ENCODE peak calls at places on chromosomes 3 and 15, in nine cellular contexts. S, O, Z, G, P, H, X, E and N are unnamed samples.

GRCh38 chr3:185330644-185331043 is 32.3 kb upstream of the MAP3K13 start:
- DNase-seq in O (no peak), S (no peak), Z (no peak), P (no peak), X (no peak), E (peak; percentile 78), G (no peak), H (no peak), N (no peak)

GRCh38 chr3:99925584-99925983 is 107.9 kb downstream of the CMSS1 start:
- DNase-seq in S (peak; percentile 44), Z (no peak), E (peak; percentile 21), H (no peak), O (no peak), P (no peak), G (peak; percentile 86), X (no peak), N (no peak)

GRCh38 chr3:169627789-169628188 is 35.7 kb downstream of the MECOM start:
- DNase-seq in X (no peak), P (no peak), Z (no peak), H (no peak), E (no peak), S (no peak), O (no peak), G (no peak), N (no peak)

GRCh38 chr3:3137526-3137925 is 10.8 kb downstream of the TRNT1 start:
- DNase-seq in H (no peak), S (no peak), G (no peak), E (no peak), P (no peak), O (no peak), X (no peak), Z (no peak), N (no peak)

GRCh38 chr3:116777181-116777840 is 67.7 kb downstream of the TUSC7 start:
- DNase-seq in E (no peak), Z (no peak), S (peak; percentile 4), O (no peak), H (no peak), G (no peak), X (no peak), P (no peak), N (no peak)

GRCh38 chr3:115709135-115709534 is 85.8 kb downstream of the GAP43 start:
- DNase-seq in G (no peak), S (no peak), E (no peak), H (no peak), P (no peak), Z (no peak), X (no peak), O (no peak), N (no peak)

GRCh38 chr3:62630664-62631063 is 244.6 kb downstream of the CADPS start:
- DNase-seq in X (no peak), E (no peak), Z (no peak), O (no peak), S (no peak), P (no peak), H (no peak), G (no peak), N (no peak)

GRCh38 chr3:195764961-195765706 is 44.4 kb downstream of the MUC20 start:
- DNase-seq in H (no peak), P (no peak), X (peak; percentile 8), S (no peak), Z (no peak), E (no peak), G (no peak), O (no peak), N (no peak)

GRCh38 chr3:168364992-168365391 is 269.3 kb upstream of the GOLIM4 start:
- DNase-seq in P (no peak), X (no peak), E (no peak), Z (no peak), S (no peak), G (no peak), O (no peak), H (no peak), N (no peak)

GRCh38 chr15:35958936-35959335 is 413.0 kb upstream of the DPH6 start:
- DNase-seq in Z (no peak), H (no peak), X (no peak), P (no peak), S (no peak), E (no peak), O (no peak), G (no peak), N (no peak)

GRCh38 chr3:146544013-146544928 is at the start of gene PLSCR1:
- DNase-seq in X (peak; percentile 66), Z (peak; percentile 86), O (peak; percentile 82), S (peak; percentile 93), P (peak; percentile 92), G (peak; percentile 98), H (peak; percentile 47), E (peak; percentile 77), N (peak; percentile 93)

GRCh38 chr3:139745831-139746230 is 68.1 kb upstream of the NMNAT3 start:
- DNase-seq in S (peak; percentile 47), H (no peak), X (no peak), Z (no peak), P (no peak), O (no peak), G (peak; percentile 68), E (no peak), N (no peak)

GRCh38 chr3:133492159-133492860 is 81.2 kb upstream of the CDV3 start:
- DNase-seq in H (no peak), S (no peak), Z (no peak), G (no peak), P (no peak), E (no peak), X (no peak), O (no peak), N (no peak)

GRCh38 chr3:67654832-67655152 is 380 bp upstream of the SUCLG2 start:
- DNase-seq in O (no peak), G (no peak), E (no peak), S (no peak), H (no peak), X (no peak), Z (no peak), P (no peak), N (no peak)

GRCh38 chr15:52424856-52425431 is 103.7 kb downstream of the MYO5A start:
- DNase-seq in O (no peak), X (no peak), H (no peak), G (no peak), P (no peak), E (no peak), Z (no peak), S (no peak), N (no peak)

GRCh38 chr15:98776607-98777281 is 128.4 kb downstream of the IGF1R start:
- DNase-seq in X (no peak), Z (peak; percentile 54), H (no peak), E (no peak), S (peak; percentile 42), P (no peak), G (no peak), O (no peak), N (no peak)

GRCh38 chr3:151192545-151192944 is 10.5 kb downstream of the GPR171 start:
- DNase-seq in X (no peak), S (no peak), E (no peak), Z (no peak), G (no peak), O (no peak), H (no peak), P (no peak), N (no peak)

GRCh38 chr3:182962162-182962561 is 18.2 kb downstream of the DCUN1D1 start:
- DNase-seq in P (no peak), Z (no peak), O (no peak), X (no peak), G (no peak), E (no peak), S (no peak), H (no peak), N (no peak)